ENCODE peak calls at places on chromosome 1, in five cellular contexts. J, T, S, Q and E are unnamed samples.

GRCh38 chr1:156750191-156750931 is 1.1 kb downstream of the HDGF start:
- DNase-seq in J (peak), Q (peak), T (no peak), S (no peak), E (no peak)

GRCh38 chr1:98314591-98314990 is 346.9 kb upstream of the SNX7 start:
- DNase-seq in S (no peak), Q (no peak), J (no peak), T (no peak), E (no peak)

GRCh38 chr1:163124812-163125211 is 55.7 kb downstream of the RGS4 start:
- DNase-seq in J (no peak), T (no peak), S (no peak), Q (no peak), E (no peak)

GRCh38 chr1:118615066-118615465 is 373.1 kb downstream of the TBX15 start:
- DNase-seq in T (no peak), S (no peak), J (no peak), Q (no peak), E (no peak)

GRCh38 chr1:189657715-189658114 is 819.9 kb downstream of the BRINP3 start:
- DNase-seq in J (peak), S (no peak), T (no peak), Q (no peak), E (no peak)

GRCh38 chr1:240602189-240602588 is 9.8 kb downstream of the GREM2 start:
- DNase-seq in Q (no peak), S (no peak), T (no peak), J (peak), E (peak)

GRCh38 chr1:55723001-55723400 is 507.8 kb upstream of the USP24 start:
- DNase-seq in S (no peak), J (no peak), T (no peak), Q (no peak), E (no peak)

GRCh38 chr1:55050283-55050682 is 10.9 kb downstream of the PCSK9 start:
- DNase-seq in Q (no peak), T (no peak), J (no peak), S (no peak), E (peak)

GRCh38 chr1:213661346-213661745 is 326.4 kb upstream of the PROX1 start:
- DNase-seq in J (peak), S (no peak), T (no peak), Q (no peak), E (no peak)

GRCh38 chr1:6500446-6501406 is 9.3 kb upstream of the PLEKHG5 start:
- DNase-seq in T (no peak), S (no peak), Q (no peak), J (no peak), E (no peak)

GRCh38 chr1:6501414-6501813 is 9.9 kb upstream of the PLEKHG5 start:
- DNase-seq in Q (no peak), T (no peak), J (no peak), S (no peak), E (no peak)

GRCh38 chr1:6503884-6504602 is 12.6 kb upstream of the PLEKHG5 start:
- DNase-seq in Q (no peak), J (no peak), S (no peak), T (no peak), E (no peak)

GRCh38 chr1:6504887-6505286 is 13.4 kb upstream of the PLEKHG5 start:
- DNase-seq in T (no peak), J (no peak), S (no peak), Q (no peak), E (no peak)

DNA sequence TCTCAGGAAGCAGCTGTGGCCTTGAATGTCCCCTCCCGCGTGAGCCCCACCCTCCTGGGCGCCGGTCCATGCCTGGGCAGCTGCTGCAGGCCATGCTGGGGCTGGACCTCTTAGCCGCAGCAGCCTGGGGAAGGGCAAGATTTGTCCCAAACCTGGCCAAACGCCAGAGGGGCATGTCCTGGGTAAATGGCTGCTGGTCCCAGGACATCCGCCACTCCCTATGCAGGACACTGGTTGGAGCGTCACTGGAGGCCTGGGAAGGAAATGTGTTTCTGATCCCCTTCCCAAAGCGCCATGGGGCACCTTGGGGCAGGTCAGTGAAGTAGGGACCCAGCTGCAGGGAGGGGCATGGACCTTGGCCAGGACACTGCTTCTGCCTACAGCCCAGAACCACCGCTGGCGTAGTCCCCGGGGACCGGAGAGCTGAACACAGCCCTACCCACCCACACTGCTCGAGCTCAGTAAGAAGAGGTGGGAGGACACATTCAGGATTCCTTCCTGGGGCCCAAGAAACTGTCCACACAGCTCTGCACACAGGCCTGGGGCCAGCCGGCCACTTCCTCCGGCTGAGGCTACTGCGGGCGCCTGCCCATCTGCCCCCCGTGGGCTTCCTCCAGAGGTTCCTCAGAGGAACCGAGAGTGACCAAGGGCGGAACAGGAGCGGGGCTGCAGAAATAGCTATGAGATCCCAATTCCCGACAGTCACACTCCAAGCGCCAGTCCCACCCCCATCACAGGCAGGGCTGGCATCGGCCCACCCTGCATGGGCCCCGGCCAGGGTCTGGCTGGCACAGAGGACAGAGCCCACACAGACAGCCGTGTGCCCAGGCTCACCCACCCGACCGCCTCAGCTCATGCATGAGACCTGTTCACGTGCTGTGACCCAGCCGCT is 10.8 kb upstream of the PLEKHG5 start:
- DNase-seq in Q (peak), S (no peak), T (no peak), J (no peak), E (no peak)
- H3K4me3 ChIP-seq in Q (no peak), S (no peak), T (no peak), J (no peak), E (no peak)

GRCh38 chr1:77513839-77514763 is 168.4 kb downstream of the ZZZ3 start:
- DNase-seq in T (peak), J (no peak), Q (peak), S (no peak), E (peak)
- TF ChIP-seq CTCF in T (no peak), J (no peak), Q (no peak), S (no peak), E (no peak)

GRCh38 chr1:7070389-7071029 is 285.3 kb downstream of the CAMTA1 start:
- DNase-seq in T (peak), J (peak), S (no peak), Q (peak), E (peak)
- H3K4me3 ChIP-seq in T (peak), J (no peak), S (peak), Q (peak), E (peak)

DNA sequence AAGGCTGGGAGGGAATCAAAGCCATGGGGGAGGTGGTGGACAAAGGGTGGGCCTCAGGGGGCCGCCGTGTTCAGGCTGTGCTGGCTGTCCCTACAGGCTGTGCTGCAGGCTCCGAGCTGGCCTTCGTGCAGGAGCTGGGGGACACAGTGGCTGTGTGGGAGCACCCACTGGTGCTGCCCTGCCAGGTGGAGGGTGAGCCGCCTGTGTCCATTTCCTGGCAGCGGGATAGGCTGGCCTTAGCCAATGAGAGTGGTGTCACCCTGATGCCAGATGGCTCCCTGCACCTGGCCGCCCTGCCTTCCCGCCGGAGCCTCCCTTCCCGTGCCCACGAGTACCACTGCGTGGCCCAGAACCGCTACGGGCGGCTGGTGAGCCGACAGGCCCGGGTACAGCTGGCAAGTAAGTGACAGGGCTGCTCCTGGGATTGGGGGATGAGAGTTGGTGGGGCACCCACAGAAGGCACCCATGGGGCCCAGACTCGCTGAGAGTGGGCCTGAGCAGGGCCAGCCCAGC is 20.2 kb downstream of the SLC27A3 start:
- DNase-seq in S (no peak), T (no peak), J (no peak), Q (no peak), E (no peak)
- TF ChIP-seq CTCF in S (no peak), T (no peak), J (no peak), Q (no peak), E (no peak)

DNA sequence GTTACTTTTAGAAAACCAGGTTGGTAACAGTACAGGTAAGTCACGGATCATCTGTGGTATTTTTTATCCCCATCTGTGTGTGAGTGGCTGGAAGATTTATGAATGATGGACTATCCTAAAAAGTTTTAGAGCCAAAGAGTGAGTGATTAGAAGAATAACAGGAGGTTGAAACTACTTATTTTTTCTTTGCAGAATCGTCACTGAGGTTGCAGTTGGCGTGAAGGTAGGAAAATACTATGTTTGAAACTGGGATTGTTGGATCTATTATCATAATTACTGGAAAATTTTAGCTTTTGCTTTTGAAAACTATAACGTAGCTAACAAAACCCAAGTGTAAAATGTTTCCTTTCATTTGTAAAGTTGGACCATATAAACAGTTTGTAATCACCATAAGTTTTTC is 1.8 kb downstream of the PTBP2 start:
- DNase-seq in T (no peak), Q (no peak), J (no peak), S (no peak), E (no peak)
- H3K4me3 ChIP-seq in T (peak), Q (peak), J (peak), S (peak), E (peak)

GRCh38 chr1:24751833-24752232 is 6.6 kb downstream of the CLIC4 start:
- DNase-seq in T (no peak), Q (no peak), S (no peak), J (no peak), E (peak)

GRCh38 chr1:24748191-24749121 is 3.2 kb downstream of the CLIC4 start:
- DNase-seq in J (no peak), S (no peak), T (no peak), Q (no peak), E (no peak)

GRCh38 chr1:24749886-24750285 is 4.6 kb downstream of the CLIC4 start:
- DNase-seq in J (no peak), S (no peak), T (no peak), Q (no peak), E (no peak)

GRCh38 chr1:24752305-24752704 is 7.1 kb downstream of the CLIC4 start:
- DNase-seq in S (no peak), J (no peak), T (no peak), Q (no peak), E (no peak)

GRCh38 chr1:24749257-24749656 is 4.0 kb downstream of the CLIC4 start:
- DNase-seq in J (no peak), T (no peak), S (no peak), Q (no peak), E (no peak)
- TF ChIP-seq CTCF in J (no peak), T (no peak), S (no peak), Q (no peak), E (no peak)